ENCODE peak calls at places on chromosomes 12 and 14, in ten cellular contexts. Z is activated CD4-positive, CD25-positive, alpha-beta regulatory T cell; W is NCI-H1436 treated with DMSO at 0.1 percent for 48 hours; H is posterior cingulate gyrus; P is activated CD4-positive, alpha-beta T cell treated with anti-CD3 and anti-CD28 coated beads, Interleukin-2, amount 10 ng/mL, durations not matched to agents 7 days and 5 days; R is stimulated activated CD8-positive, alpha-beta memory T cell treated with anti-CD3 and anti-CD28 coated beads, Interleukin-15, amount 100 ng/mL, for 24 hours; E is ovary; X is COR-L47; D is C1 segment of cervical spinal cord; V is astrocyte of the cerebellum. Y is an unnamed sample.

GRCh38 chr12:7711133-7711532 is at the start of gene DPPA3:
- DNase-seq in Z (no peak), D (no peak), W (no peak), E (no peak), R (no peak), H (no peak), V (no peak), X (no peak), P (no peak), Y (no peak)

GRCh38 chr14:102390486-102390885 is 27.7 kb downstream of the TECPR2 start:
- DNase-seq in R (no peak), D (no peak), W (no peak), X (no peak), Z (no peak), H (no peak), P (no peak), E (no peak), V (peak; percentile 32), Y (no peak)

GRCh38 chr12:57549909-57550627 is at the start of gene KIF5A:
- DNase-seq in P (peak; percentile 60), E (no peak), V (no peak), H (peak; percentile 78), D (no peak), R (peak; percentile 30), Z (peak; percentile 32), X (peak; percentile 62), W (no peak), Y (no peak)

GRCh38 chr14:85344847-85345591 is 184.9 kb upstream of the FLRT2 start:
- DNase-seq in Z (no peak), V (no peak), W (no peak), X (no peak), P (no peak), D (no peak), E (no peak), H (no peak), R (no peak), Y (no peak)

GRCh38 chr14:97848351-97848980 is 1051.3 kb downstream of the VRK1 start:
- DNase-seq in D (no peak), X (peak; percentile 99), P (no peak), W (no peak), V (no peak), H (no peak), E (no peak), R (no peak), Z (no peak), Y (peak; percentile 1)

GRCh38 chr12:131242741-131243496 is 289.2 kb downstream of the ADGRD1 start:
- DNase-seq in H (no peak), Z (no peak), D (no peak), R (no peak), V (no peak), X (no peak), W (no peak), P (peak; percentile 26), E (no peak), Y (peak; percentile 25)

GRCh38 chr14:48725001-48725734 is 861.0 kb downstream of the RPS29 start:
- DNase-seq in E (no peak), H (no peak), D (no peak), W (no peak), P (no peak), X (no peak), R (no peak), Z (no peak), V (peak; percentile 72), Y (no peak)

GRCh38 chr12:119870462-119870861 is 6.7 kb downstream of the CIT start:
- DNase-seq in R (no peak), D (no peak), E (no peak), H (no peak), V (no peak), P (no peak), Z (no peak), X (no peak), W (no peak), Y (no peak)

GRCh38 chr14:97077253-97077653 is 280.1 kb downstream of the VRK1 start:
- DNase-seq in W (no peak), E (no peak), V (peak; percentile 95), X (no peak), H (peak; percentile 11), R (no peak), D (no peak), P (no peak), Z (no peak), Y (peak; percentile 7)

GRCh38 chr14:57970175-57970574 is 104.3 kb upstream of the SLC35F4 start:
- DNase-seq in P (no peak), H (no peak), X (no peak), D (no peak), Z (no peak), V (no peak), E (no peak), R (no peak), W (no peak), Y (no peak)

GRCh38 chr12:4047441-4047840 is 174.2 kb upstream of the PARP11 start:
- DNase-seq in P (no peak), H (no peak), V (no peak), D (no peak), Z (no peak), W (no peak), X (no peak), E (no peak), R (no peak), Y (no peak)

GRCh38 chr12:75690556-75690955 is 179.1 kb upstream of the KRR1 start:
- DNase-seq in V (peak; percentile 98), W (no peak), D (no peak), P (no peak), E (no peak), X (no peak), R (no peak), Z (no peak), H (no peak), Y (no peak)